ENCODE peak calls at places on chromosomes 11 and 22, in nine cellular contexts. One of them, this sample, is unnamed.

GRCh38 chr11:92269021-92269420 is 44.4 kb downstream of the FAT3 start:
- DNase-seq in cardiac muscle cell: peak
- DNase-seq in progenitor cell of endocrine pancreas: no peak
- DNase-seq in dorsolateral prefrontal cortex: no peak
- DNase-seq in GM13977: no peak
- DNase-seq in fibroblast of the aortic adventitia: peak
- DNase-seq in left ventricle myocardium inferior: no peak
- DNase-seq in mucosa of descending colon: no peak
- DNase-seq in HCT116: no peak
- DNase-seq in this sample: no peak

GRCh38 chr11:107830915-107831540 is 27.6 kb downstream of the SLC35F2 start:
- DNase-seq in cardiac muscle cell: no peak
- DNase-seq in progenitor cell of endocrine pancreas: no peak
- DNase-seq in dorsolateral prefrontal cortex: no peak
- DNase-seq in GM13977: no peak
- DNase-seq in fibroblast of the aortic adventitia: no peak
- DNase-seq in left ventricle myocardium inferior: no peak
- DNase-seq in mucosa of descending colon: no peak
- DNase-seq in HCT116: no peak
- DNase-seq in this sample: no peak

GRCh38 chr22:37669586-37669985 is 5.8 kb upstream of the LGALS1 start:
- DNase-seq in cardiac muscle cell: no peak
- DNase-seq in progenitor cell of endocrine pancreas: no peak
- DNase-seq in dorsolateral prefrontal cortex: no peak
- DNase-seq in GM13977: no peak
- DNase-seq in fibroblast of the aortic adventitia: no peak
- DNase-seq in left ventricle myocardium inferior: no peak
- DNase-seq in mucosa of descending colon: no peak
- DNase-seq in HCT116: no peak
- DNase-seq in this sample: no peak

GRCh38 chr11:27812341-27812740 is 112.1 kb upstream of the BDNF start:
- DNase-seq in cardiac muscle cell: peak
- DNase-seq in progenitor cell of endocrine pancreas: no peak
- DNase-seq in dorsolateral prefrontal cortex: no peak
- DNase-seq in GM13977: no peak
- DNase-seq in fibroblast of the aortic adventitia: peak
- DNase-seq in left ventricle myocardium inferior: no peak
- DNase-seq in mucosa of descending colon: no peak
- DNase-seq in HCT116: no peak
- DNase-seq in this sample: no peak

GRCh38 chr11:62705401-62705800 is 1.8 kb downstream of the BSCL2 start:
- DNase-seq in cardiac muscle cell: no peak
- DNase-seq in progenitor cell of endocrine pancreas: no peak
- DNase-seq in dorsolateral prefrontal cortex: no peak
- DNase-seq in GM13977: no peak
- DNase-seq in fibroblast of the aortic adventitia: no peak
- DNase-seq in left ventricle myocardium inferior: no peak
- DNase-seq in mucosa of descending colon: peak
- DNase-seq in HCT116: no peak
- DNase-seq in this sample: no peak

GRCh38 chr11:56883590-56883989 is 105.1 kb upstream of the OR5AK2 start:
- DNase-seq in cardiac muscle cell: no peak
- DNase-seq in progenitor cell of endocrine pancreas: no peak
- DNase-seq in dorsolateral prefrontal cortex: no peak
- DNase-seq in GM13977: no peak
- DNase-seq in fibroblast of the aortic adventitia: no peak
- DNase-seq in left ventricle myocardium inferior: no peak
- DNase-seq in mucosa of descending colon: no peak
- DNase-seq in HCT116: no peak
- DNase-seq in this sample: no peak

GRCh38 chr11:95652002-95652472 is 137.5 kb downstream of the FAM76B start:
- DNase-seq in cardiac muscle cell: no peak
- DNase-seq in progenitor cell of endocrine pancreas: no peak
- DNase-seq in dorsolateral prefrontal cortex: no peak
- DNase-seq in GM13977: no peak
- DNase-seq in fibroblast of the aortic adventitia: no peak
- DNase-seq in left ventricle myocardium inferior: no peak
- DNase-seq in mucosa of descending colon: no peak
- DNase-seq in HCT116: no peak
- DNase-seq in this sample: no peak

GRCh38 chr11:112229746-112230433 is 3.7 kb downstream of the PTS start:
- DNase-seq in cardiac muscle cell: peak
- DNase-seq in progenitor cell of endocrine pancreas: no peak
- DNase-seq in dorsolateral prefrontal cortex: no peak
- DNase-seq in GM13977: no peak
- DNase-seq in fibroblast of the aortic adventitia: peak
- DNase-seq in left ventricle myocardium inferior: no peak
- DNase-seq in mucosa of descending colon: no peak
- DNase-seq in HCT116: no peak
- DNase-seq in this sample: no peak

GRCh38 chr11:105109855-105110750 is 29.5 kb downstream of the CARD18 start:
- DNase-seq in cardiac muscle cell: peak
- DNase-seq in progenitor cell of endocrine pancreas: no peak
- DNase-seq in dorsolateral prefrontal cortex: no peak
- DNase-seq in GM13977: no peak
- DNase-seq in fibroblast of the aortic adventitia: peak
- DNase-seq in left ventricle myocardium inferior: no peak
- DNase-seq in mucosa of descending colon: peak
- DNase-seq in HCT116: no peak
- DNase-seq in this sample: no peak

GRCh38 chr11:61571337-61571736 is 9.5 kb downstream of the SYT7 start:
- DNase-seq in cardiac muscle cell: no peak
- DNase-seq in progenitor cell of endocrine pancreas: no peak
- DNase-seq in dorsolateral prefrontal cortex: no peak
- DNase-seq in GM13977: no peak
- DNase-seq in fibroblast of the aortic adventitia: no peak
- DNase-seq in left ventricle myocardium inferior: no peak
- DNase-seq in mucosa of descending colon: no peak
- DNase-seq in HCT116: no peak
- DNase-seq in this sample: no peak

GRCh38 chr11:78101073-78101472 is 21.4 kb upstream of the NDUFC2 start:
- DNase-seq in cardiac muscle cell: no peak
- DNase-seq in progenitor cell of endocrine pancreas: no peak
- DNase-seq in dorsolateral prefrontal cortex: no peak
- DNase-seq in GM13977: no peak
- DNase-seq in fibroblast of the aortic adventitia: no peak
- DNase-seq in left ventricle myocardium inferior: no peak
- DNase-seq in mucosa of descending colon: no peak
- DNase-seq in HCT116: no peak
- DNase-seq in this sample: no peak

GRCh38 chr11:96376796-96377195 is 12.9 kb downstream of the CCDC82 start:
- DNase-seq in cardiac muscle cell: no peak
- DNase-seq in progenitor cell of endocrine pancreas: no peak
- DNase-seq in dorsolateral prefrontal cortex: no peak
- DNase-seq in GM13977: no peak
- DNase-seq in fibroblast of the aortic adventitia: no peak
- DNase-seq in left ventricle myocardium inferior: no peak
- DNase-seq in mucosa of descending colon: no peak
- DNase-seq in HCT116: no peak
- DNase-seq in this sample: no peak

DNA sequence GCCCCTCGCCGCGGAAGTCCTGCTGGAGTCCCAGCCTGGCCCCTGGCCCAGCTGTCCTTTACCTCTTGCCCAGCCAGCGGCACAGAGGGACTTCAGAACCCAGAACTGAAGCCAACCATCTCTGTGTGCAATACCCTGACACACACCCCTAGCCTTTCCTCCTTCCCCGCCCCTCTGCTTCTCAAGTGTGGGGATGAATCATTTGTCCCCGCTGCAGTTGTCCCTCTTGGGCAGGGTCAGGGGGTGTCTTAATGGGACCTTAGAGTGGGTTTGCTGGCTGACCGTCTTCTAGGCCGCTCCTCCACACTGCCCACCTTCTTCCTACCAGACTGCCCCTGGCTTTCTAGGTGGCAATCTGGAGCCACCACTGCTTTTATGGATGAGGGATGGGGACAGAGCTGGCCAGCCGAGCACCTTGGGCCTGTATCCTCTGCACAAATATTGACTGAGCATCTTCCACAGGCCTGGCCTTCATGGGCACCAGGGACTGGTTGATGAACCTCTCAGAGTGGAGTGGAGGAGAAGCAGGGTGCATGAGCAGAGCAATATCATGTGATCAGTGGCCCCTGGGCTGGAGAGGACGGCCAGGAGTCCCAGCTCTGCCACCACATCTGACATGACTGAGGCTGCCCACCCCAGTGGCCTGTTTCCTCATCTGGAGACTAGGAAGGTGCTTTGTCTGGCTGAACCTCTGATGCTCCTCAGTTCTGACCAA is 668 bp upstream of the CHST1 start:
- DNase-seq in cardiac muscle cell: peak
- DNase-seq in progenitor cell of endocrine pancreas: no peak
- DNase-seq in dorsolateral prefrontal cortex: no peak
- DNase-seq in GM13977: no peak
- DNase-seq in fibroblast of the aortic adventitia: no peak
- DNase-seq in left ventricle myocardium inferior: no peak
- DNase-seq in mucosa of descending colon: no peak
- DNase-seq in HCT116: no peak
- DNase-seq in this sample: no peak
- TF ChIP-seq CTCF in cardiac muscle cell: no peak
- TF ChIP-seq CTCF in progenitor cell of endocrine pancreas: no peak
- TF ChIP-seq CTCF in dorsolateral prefrontal cortex: no peak
- TF ChIP-seq CTCF in GM13977: no peak
- TF ChIP-seq CTCF in fibroblast of the aortic adventitia: no peak
- TF ChIP-seq CTCF in left ventricle myocardium inferior: no peak
- TF ChIP-seq CTCF in mucosa of descending colon: no peak
- TF ChIP-seq CTCF in HCT116: no peak
- TF ChIP-seq CTCF in this sample: no peak

DNA sequence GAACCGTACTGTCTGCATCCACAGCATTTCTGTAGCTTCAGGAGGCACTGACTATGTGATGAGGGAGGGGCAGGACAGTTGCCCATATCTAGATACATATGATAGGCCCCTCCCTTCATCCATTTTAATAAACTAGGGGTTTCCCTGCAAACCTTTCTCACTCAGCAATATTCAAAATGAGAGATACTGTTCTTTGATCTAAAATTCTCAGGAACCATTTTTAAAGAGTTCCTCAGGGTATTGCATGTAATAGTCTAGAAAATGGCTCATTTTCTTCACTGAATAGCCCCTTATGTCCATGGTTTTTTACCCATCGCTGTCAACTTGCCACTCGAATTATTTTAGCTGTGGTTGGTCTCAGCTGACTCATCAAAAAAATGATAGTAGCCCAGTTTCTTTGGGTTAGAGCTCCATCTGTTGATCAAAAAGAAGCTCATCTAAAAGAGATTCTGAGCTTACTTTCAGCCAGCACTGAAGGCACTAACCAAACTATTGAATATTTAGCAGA is 37.0 kb upstream of the DNAJB7 start:
- DNase-seq in cardiac muscle cell: peak
- DNase-seq in progenitor cell of endocrine pancreas: no peak
- DNase-seq in dorsolateral prefrontal cortex: peak
- DNase-seq in GM13977: peak
- DNase-seq in fibroblast of the aortic adventitia: peak
- DNase-seq in left ventricle myocardium inferior: no peak
- DNase-seq in mucosa of descending colon: peak
- DNase-seq in HCT116: peak
- DNase-seq in this sample: no peak
- TF ChIP-seq CTCF in cardiac muscle cell: peak
- TF ChIP-seq CTCF in progenitor cell of endocrine pancreas: peak
- TF ChIP-seq CTCF in dorsolateral prefrontal cortex: peak
- TF ChIP-seq CTCF in GM13977: peak
- TF ChIP-seq CTCF in fibroblast of the aortic adventitia: peak
- TF ChIP-seq CTCF in left ventricle myocardium inferior: peak
- TF ChIP-seq CTCF in mucosa of descending colon: no peak
- TF ChIP-seq CTCF in HCT116: peak
- TF ChIP-seq CTCF in this sample: no peak

GRCh38 chr11:74221816-74222215 is 50.7 kb downstream of the PPME1 start:
- DNase-seq in cardiac muscle cell: peak
- DNase-seq in progenitor cell of endocrine pancreas: no peak
- DNase-seq in dorsolateral prefrontal cortex: no peak
- DNase-seq in GM13977: no peak
- DNase-seq in fibroblast of the aortic adventitia: peak
- DNase-seq in left ventricle myocardium inferior: no peak
- DNase-seq in mucosa of descending colon: no peak
- DNase-seq in HCT116: no peak
- DNase-seq in this sample: no peak

GRCh38 chr11:74232316-74232950 is 61.3 kb downstream of the PPME1 start:
- DNase-seq in cardiac muscle cell: no peak
- DNase-seq in progenitor cell of endocrine pancreas: no peak
- DNase-seq in dorsolateral prefrontal cortex: no peak
- DNase-seq in GM13977: no peak
- DNase-seq in fibroblast of the aortic adventitia: no peak
- DNase-seq in left ventricle myocardium inferior: no peak
- DNase-seq in mucosa of descending colon: no peak
- DNase-seq in HCT116: no peak
- DNase-seq in this sample: no peak

GRCh38 chr11:74225565-74225964 is 54.5 kb downstream of the PPME1 start:
- DNase-seq in cardiac muscle cell: no peak
- DNase-seq in progenitor cell of endocrine pancreas: no peak
- DNase-seq in dorsolateral prefrontal cortex: no peak
- DNase-seq in GM13977: no peak
- DNase-seq in fibroblast of the aortic adventitia: no peak
- DNase-seq in left ventricle myocardium inferior: no peak
- DNase-seq in mucosa of descending colon: no peak
- DNase-seq in HCT116: no peak
- DNase-seq in this sample: no peak

DNA sequence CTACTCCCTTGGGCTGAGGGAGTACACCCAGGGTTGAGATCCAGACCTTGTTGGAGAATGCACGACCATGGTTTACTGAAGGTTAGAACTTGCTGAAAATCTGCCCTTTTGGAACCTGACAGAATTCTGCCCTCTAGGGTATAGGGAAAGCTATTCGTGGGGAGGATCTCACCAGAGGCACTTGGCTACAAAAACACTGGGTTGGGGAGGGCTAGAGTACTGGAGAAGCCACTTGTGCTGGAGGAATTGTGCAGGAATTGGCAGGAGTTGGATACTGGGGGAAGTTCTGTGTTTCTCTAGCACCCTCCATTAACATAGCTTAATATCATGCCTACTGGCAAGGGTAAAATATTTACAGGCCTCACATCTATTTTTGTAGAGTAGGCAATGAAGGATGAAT is 55.8 kb downstream of the PPME1 start:
- DNase-seq in cardiac muscle cell: no peak
- DNase-seq in progenitor cell of endocrine pancreas: no peak
- DNase-seq in dorsolateral prefrontal cortex: no peak
- DNase-seq in GM13977: no peak
- DNase-seq in fibroblast of the aortic adventitia: no peak
- DNase-seq in left ventricle myocardium inferior: no peak
- DNase-seq in mucosa of descending colon: no peak
- DNase-seq in HCT116: no peak
- DNase-seq in this sample: no peak
- TF ChIP-seq CTCF in cardiac muscle cell: no peak
- TF ChIP-seq CTCF in progenitor cell of endocrine pancreas: no peak
- TF ChIP-seq CTCF in dorsolateral prefrontal cortex: no peak
- TF ChIP-seq CTCF in GM13977: no peak
- TF ChIP-seq CTCF in fibroblast of the aortic adventitia: no peak
- TF ChIP-seq CTCF in left ventricle myocardium inferior: no peak
- TF ChIP-seq CTCF in mucosa of descending colon: no peak
- TF ChIP-seq CTCF in HCT116: no peak
- TF ChIP-seq CTCF in this sample: no peak

GRCh38 chr11:116772443-116773202 is at the start of gene BUD13:
- DNase-seq in cardiac muscle cell: peak
- DNase-seq in progenitor cell of endocrine pancreas: peak
- DNase-seq in dorsolateral prefrontal cortex: peak
- DNase-seq in GM13977: peak
- DNase-seq in fibroblast of the aortic adventitia: peak
- DNase-seq in left ventricle myocardium inferior: peak
- DNase-seq in mucosa of descending colon: peak
- DNase-seq in HCT116: peak
- DNase-seq in this sample: peak
- TF ChIP-seq CTCF in cardiac muscle cell: no peak
- TF ChIP-seq CTCF in progenitor cell of endocrine pancreas: no peak
- TF ChIP-seq CTCF in dorsolateral prefrontal cortex: peak
- TF ChIP-seq CTCF in GM13977: no peak
- TF ChIP-seq CTCF in fibroblast of the aortic adventitia: no peak
- TF ChIP-seq CTCF in left ventricle myocardium inferior: no peak
- TF ChIP-seq CTCF in mucosa of descending colon: no peak
- TF ChIP-seq CTCF in HCT116: no peak
- TF ChIP-seq CTCF in this sample: no peak

This sample was measured in natural killer cell.